ENCODE peak calls at places on chromosomes 7 and 10, in four cellular contexts. N is Right ventricle myocardium inferior, Z is hepatic stellate cell, A is astrocyte of the spinal cord. Q is an unnamed sample.

GRCh38 chr10:132961-133898 is 2.0 kb upstream of the ZMYND11 start:
- DNase-seq in N (no peak), Z (peak; percentile 69), A (peak; percentile 72), Q (no peak)

GRCh38 chr7:76233538-76234281 is 32.0 kb downstream of the SRRM3 start:
- DNase-seq in N (no peak), Z (peak; percentile 40), A (no peak), Q (no peak)

GRCh38 chr7:129327076-129327475 is 102.2 kb downstream of the AHCYL2 start:
- DNase-seq in N (no peak), Z (no peak), A (no peak), Q (no peak)

GRCh38 chr7:115054478-115055122 is 132.7 kb downstream of the MDFIC start:
- DNase-seq in N (no peak), Z (no peak), A (no peak), Q (no peak)

GRCh38 chr10:88901610-88902327 is 21.7 kb downstream of the STAMBPL1 start:
- DNase-seq in N (no peak), Z (no peak), A (peak; percentile 47), Q (no peak)

GRCh38 chr10:62182171-62182570 is 86.5 kb downstream of the RTKN2 start:
- DNase-seq in N (no peak), Z (no peak), A (no peak), Q (no peak)

GRCh38 chr10:78566216-78567135 is 502.3 kb upstream of the ZMIZ1 start:
- DNase-seq in N (no peak), Z (no peak), A (no peak), Q (no peak)

GRCh38 chr10:110751845-110752244 is 107.7 kb downstream of the RBM20 start:
- DNase-seq in N (no peak), Z (no peak), A (no peak), Q (no peak)

GRCh38 chr7:44368885-44369284 is 43.5 kb upstream of the CAMK2B start:
- DNase-seq in N (no peak), Z (no peak), A (no peak), Q (no peak)

GRCh38 chr10:119782981-119783664 is 57.3 kb downstream of the INPP5F start:
- DNase-seq in N (no peak), Z (no peak), A (no peak), Q (no peak)

GRCh38 chr10:895324-895723 is 36.2 kb downstream of the LARP4B start:
- DNase-seq in N (no peak), Z (no peak), A (no peak), Q (no peak)

GRCh38 chr7:101319401-101319800 is 2.2 kb downstream of the IFT22 start:
- DNase-seq in N (no peak), Z (no peak), A (no peak), Q (no peak)

GRCh38 chr10:124225029-124225467 is 131.7 kb upstream of the CHST15 start:
- DNase-seq in N (no peak), Z (no peak), A (no peak), Q (no peak)

GRCh38 chr7:81789406-81790139 is 19.7 kb upstream of the HGF start:
- DNase-seq in N (no peak), Z (no peak), A (no peak), Q (no peak)

GRCh38 chr10:118445535-118445934 is 103.4 kb upstream of the FAM204A start:
- DNase-seq in N (no peak), Z (no peak), A (no peak), Q (no peak)

GRCh38 chr7:2129376-2130375 is 103.1 kb downstream of the MAD1L1 start:
- DNase-seq in N (no peak), Z (no peak), A (no peak), Q (no peak)

GRCh38 chr7:37028909-37029440 is 304.7 kb upstream of the AOAH start:
- DNase-seq in N (no peak), Z (no peak), A (no peak), Q (no peak)

GRCh38 chr10:11057018-11057417 is 39.3 kb downstream of the CELF2 start:
- DNase-seq in N (no peak), Z (no peak), A (no peak), Q (no peak)

GRCh38 chr10:5919568-5919967 is 29.5 kb downstream of the FBH1 start:
- DNase-seq in N (no peak), Z (no peak), A (no peak), Q (no peak)

GRCh38 chr7:150420242-150420641 is 30.2 kb upstream of the GIMAP8 start:
- DNase-seq in N (no peak), Z (no peak), A (no peak), Q (no peak)

GRCh38 chr10:126902157-126902556 is 3.1 kb upstream of the DOCK1 start:
- DNase-seq in N (no peak), Z (peak; percentile 68), A (peak; percentile 75), Q (no peak)

GRCh38 chr10:97743169-97743945 is 6.4 kb downstream of the ZFYVE27 start:
- DNase-seq in N (no peak), Z (no peak), A (no peak), Q (no peak)

GRCh38 chr10:3239920-3240909 is 67.6 kb upstream of the PITRM1 start:
- DNase-seq in N (no peak), Z (no peak), A (no peak), Q (no peak)

GRCh38 chr7:132154248-132154647 is 422.0 kb downstream of the PLXNA4 start:
- DNase-seq in N (no peak), Z (no peak), A (no peak), Q (no peak)

GRCh38 chr10:88478256-88478655 is 104.9 kb downstream of the RNLS start:
- DNase-seq in N (no peak), Z (no peak), A (no peak), Q (no peak)

GRCh38 chr10:72263613-72264241 is 10.0 kb upstream of the DDIT4 start:
- DNase-seq in N (no peak), Z (no peak), A (no peak), Q (peak; percentile 83)

GRCh38 chr7:107147464-107148214 is 21.2 kb upstream of the HBP1 start:
- DNase-seq in N (no peak), Z (no peak), A (peak; percentile 55), Q (peak; percentile 7)

GRCh38 chr10:51403522-51403921 is 295.9 kb downstream of the CSTF2T start:
- DNase-seq in N (no peak), Z (no peak), A (no peak), Q (no peak)

GRCh38 chr10:117138838-117139580 is 939 bp upstream of the VAX1 start:
- DNase-seq in N (no peak), Z (no peak), A (no peak), Q (peak; percentile 43)

GRCh38 chr7:17523813-17524741 is 225.6 kb downstream of the AHR start:
- DNase-seq in N (no peak), Z (no peak), A (peak; percentile 87), Q (no peak)

GRCh38 chr7:83469076-83469475 is 179.9 kb downstream of the SEMA3E start:
- DNase-seq in N (no peak), Z (peak; percentile 8), A (peak; percentile 62), Q (no peak)

GRCh38 chr10:124301736-124302135 is 117.0 kb downstream of the OAT start:
- DNase-seq in N (peak; percentile 32), Z (no peak), A (peak; percentile 3), Q (no peak)

GRCh38 chr7:35793225-35793579 is 7.7 kb upstream of the SEPTIN7 start:
- DNase-seq in N (no peak), Z (peak; percentile 35), A (no peak), Q (no peak)

GRCh38 chr7:106216517-106217088 is 68.2 kb downstream of the NAMPT start:
- DNase-seq in N (no peak), Z (peak; percentile 69), A (peak; percentile 98), Q (no peak)